ENCODE peak calls at places on chromosomes 6 and 20, in five cellular contexts. M is HCT116; G is CD8-positive, alpha-beta T cell; L is pancreas; P is heart left ventricle. S is an unnamed sample.

GRCh38 chr6:154614641-154615040 is 104.2 kb upstream of the CNKSR3 start:
- DNase-seq in M (no peak), G (no peak), L (no peak), P (no peak), S (no peak)

GRCh38 chr6:14130431-14131075 is 13.0 kb downstream of the CD83 start:
- DNase-seq in P (no peak), G (no peak), L (no peak), M (no peak), S (no peak)

GRCh38 chr20:12788936-12789335 is 219.8 kb upstream of the SPTLC3 start:
- DNase-seq in M (no peak), P (no peak), G (no peak), L (no peak), S (no peak)

GRCh38 chr20:54254596-54254995 is 46.7 kb downstream of the PFDN4 start:
- DNase-seq in P (no peak), L (no peak), G (no peak), M (no peak), S (no peak)

GRCh38 chr20:5215592-5216304 is 88.9 kb downstream of the CDS2 start:
- DNase-seq in G (no peak), M (no peak), P (no peak), L (no peak), S (peak; percentile 12)

GRCh38 chr6:41072836-41073202 is at the start of gene NFYA:
- DNase-seq in M (no peak), P (no peak), L (peak; percentile 100), G (peak; percentile 100), S (no peak)

GRCh38 chr20:52192296-52193007 is 873 bp upstream of the ZFP64 start:
- DNase-seq in M (peak; percentile 38), G (no peak), L (peak; percentile 55), P (peak; percentile 55), S (no peak)

GRCh38 chr6:83514877-83515466 is 2.6 kb downstream of the PRSS35 start:
- DNase-seq in P (no peak), G (no peak), M (peak; percentile 57), L (no peak), S (peak; percentile 62)

GRCh38 chr20:19462491-19462890 is 250.0 kb downstream of the SLC24A3 start:
- DNase-seq in G (no peak), L (no peak), P (no peak), M (no peak), S (no peak)

GRCh38 chr20:53524589-53525311 is 68.9 kb downstream of the ZNF217 start:
- DNase-seq in M (no peak), L (no peak), P (no peak), G (no peak), S (no peak)

GRCh38 chr6:170584954-170585498 is 589 bp upstream of the PDCD2 start:
- DNase-seq in G (no peak), P (no peak), L (no peak), M (no peak), S (no peak)

GRCh38 chr6:89818977-89819335 is 638 bp downstream of the MDN1 start:
- DNase-seq in M (no peak), G (peak; percentile 18), L (no peak), P (no peak), S (no peak)

GRCh38 chr6:24982231-24982630 is 46.5 kb upstream of the RIPOR2 start:
- DNase-seq in P (no peak), L (no peak), M (no peak), G (no peak), S (no peak)

GRCh38 chr6:135267085-135267484 is 86.0 kb downstream of the MYB start:
- DNase-seq in L (no peak), G (no peak), P (no peak), M (no peak), S (no peak)

GRCh38 chr20:47663354-47664067 is 121.8 kb downstream of the SULF2 start:
- DNase-seq in M (peak; percentile 51), P (peak; percentile 79), G (peak; percentile 75), L (peak; percentile 90), S (peak; percentile 58)

GRCh38 chr20:53895385-53895755 is 175.0 kb downstream of the BCAS1 start:
- DNase-seq in M (no peak), L (no peak), G (no peak), P (no peak), S (no peak)

GRCh38 chr20:51313275-51313898 is 229.1 kb downstream of the NFATC2 start:
- DNase-seq in M (no peak), G (no peak), L (no peak), P (no peak), S (no peak)

GRCh38 chr20:31722388-31723281 is at the start of gene BCL2L1:
- DNase-seq in L (peak; percentile 94), M (peak; percentile 51), G (peak; percentile 57), P (peak; percentile 90), S (no peak)

GRCh38 chr6:3753228-3753795 is 1.8 kb upstream of the PXDC1 start:
- DNase-seq in L (no peak), P (no peak), M (no peak), G (no peak), S (no peak)

GRCh38 chr6:143333749-143334520 is 116.6 kb downstream of the ADAT2 start:
- DNase-seq in P (no peak), G (no peak), L (no peak), M (no peak), S (no peak)

GRCh38 chr6:33297956-33298772 is 578 bp downstream of the RGL2 start:
- DNase-seq in L (peak; percentile 82), G (peak; percentile 69), M (peak; percentile 80), P (peak; percentile 78), S (no peak)

GRCh38 chr20:21710863-21711431 is 5.5 kb downstream of the PAX1 start:
- DNase-seq in P (no peak), M (no peak), L (no peak), G (no peak), S (no peak)

GRCh38 chr20:64222273-64222672 is 33.3 kb upstream of the PCMTD2 start:
- DNase-seq in M (no peak), L (peak; percentile 37), P (no peak), G (no peak), S (no peak)

GRCh38 chr6:146358341-146359046 is 185.1 kb upstream of the RAB32 start:
- DNase-seq in P (no peak), M (no peak), G (no peak), L (no peak), S (no peak)

DNA sequence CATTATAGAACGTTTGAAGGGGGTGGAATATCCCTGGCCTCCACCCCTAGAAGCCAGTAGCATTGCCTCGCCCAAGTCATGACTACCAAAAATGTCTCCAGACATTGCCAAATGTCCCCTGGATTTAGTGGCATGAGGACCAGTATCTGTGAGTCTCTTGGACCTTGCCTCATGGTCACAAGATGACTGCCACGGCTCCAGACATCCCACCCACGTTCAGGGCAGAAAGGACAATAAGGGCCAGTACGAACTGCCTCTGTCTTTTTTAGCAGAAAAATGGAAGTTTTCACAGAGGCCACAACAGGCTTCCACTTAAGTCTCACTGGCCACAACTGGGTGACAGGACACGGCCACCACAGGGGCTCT is 5.4 kb downstream of the RBM38 start:
- DNase-seq in L (no peak), P (no peak), G (no peak), M (no peak), S (no peak)
- H3K4me3 ChIP-seq in L (no peak overlapping the region), P (no peak overlapping the region), G (peak overlapping the region; percentile 27), M (no peak overlapping the region), S (no peak overlapping the region)

GRCh38 chr6:82085701-82086100 is 161.8 kb downstream of the IBTK start:
- DNase-seq in L (no peak), P (no peak), M (no peak), G (no peak), S (no peak)
- TF ChIP-seq CTCF in L (no peak), P (no peak), M (no peak), G (no peak), S (no peak)

DNA sequence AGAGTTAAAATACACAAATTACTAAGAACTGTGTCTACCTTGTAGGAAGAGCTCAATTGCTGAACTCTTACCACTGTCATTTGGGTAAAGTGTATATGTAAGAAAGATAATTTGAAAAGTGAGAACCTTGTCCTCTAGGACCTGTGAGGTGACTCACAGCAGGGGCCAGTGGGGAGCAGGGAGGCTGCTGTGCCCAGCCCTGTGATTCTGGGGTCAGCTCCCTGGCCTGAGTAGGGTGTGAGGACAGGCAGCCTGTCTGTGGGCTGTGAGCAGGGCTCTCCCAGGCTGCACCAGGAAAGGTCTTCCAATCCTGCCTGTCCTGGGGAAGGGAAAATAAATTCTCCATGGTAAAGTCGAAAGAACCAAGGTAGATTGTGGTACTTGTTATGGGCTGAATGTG is 27.3 kb upstream of the SIRPG start:
- DNase-seq in G (no peak), L (no peak), P (no peak), M (no peak), S (no peak)
- H3K4me3 ChIP-seq in G (peak overlapping the region; percentile 61), L (no peak overlapping the region), P (no peak overlapping the region), M (no peak overlapping the region), S (no peak overlapping the region)

DNA sequence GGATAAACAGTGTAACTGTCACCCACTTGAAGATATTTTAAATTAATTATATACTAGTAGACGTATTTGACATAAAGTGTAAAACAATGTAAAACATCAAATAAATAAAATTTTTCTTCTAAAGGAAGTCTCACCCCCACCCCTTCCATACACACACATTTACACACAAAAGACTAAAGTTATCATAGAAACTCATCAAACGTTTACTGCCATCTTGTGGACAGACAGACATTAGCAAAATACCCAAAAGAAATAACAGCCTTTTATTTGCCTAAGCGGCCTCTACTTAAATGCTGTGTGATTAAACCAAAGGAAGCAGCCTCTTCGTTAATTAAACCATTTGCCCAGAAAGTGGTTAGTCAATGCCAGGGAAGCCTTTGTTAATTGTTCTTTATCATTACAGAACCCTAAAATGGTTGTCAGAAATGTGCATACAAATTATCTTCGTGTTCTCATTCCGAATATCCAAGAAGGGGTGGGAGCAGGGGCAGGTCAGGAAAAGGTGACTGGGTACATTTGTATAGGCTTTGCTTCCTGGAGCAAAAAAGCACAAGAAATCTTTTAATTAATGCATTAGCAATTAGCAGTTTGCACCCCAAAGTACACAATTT is 176.2 kb upstream of the SASH1 start:
- DNase-seq in L (no peak), M (peak; percentile 51), P (no peak), G (no peak), S (peak; percentile 60)
- TF ChIP-seq CTCF in L (peak; percentile 43), M (peak; percentile 79), P (peak; percentile 77), G (peak; percentile 51), S (peak; percentile 47)

GRCh38 chr6:27679308-27679967 is 206.5 kb upstream of the ZNF184 start:
- DNase-seq in L (no peak), P (no peak), M (no peak), G (no peak), S (no peak)
- H3K4me3 ChIP-seq in L (no peak overlapping the region), P (no peak overlapping the region), M (no peak overlapping the region), G (no peak overlapping the region), S (peak overlapping the region; percentile 35)

DNA sequence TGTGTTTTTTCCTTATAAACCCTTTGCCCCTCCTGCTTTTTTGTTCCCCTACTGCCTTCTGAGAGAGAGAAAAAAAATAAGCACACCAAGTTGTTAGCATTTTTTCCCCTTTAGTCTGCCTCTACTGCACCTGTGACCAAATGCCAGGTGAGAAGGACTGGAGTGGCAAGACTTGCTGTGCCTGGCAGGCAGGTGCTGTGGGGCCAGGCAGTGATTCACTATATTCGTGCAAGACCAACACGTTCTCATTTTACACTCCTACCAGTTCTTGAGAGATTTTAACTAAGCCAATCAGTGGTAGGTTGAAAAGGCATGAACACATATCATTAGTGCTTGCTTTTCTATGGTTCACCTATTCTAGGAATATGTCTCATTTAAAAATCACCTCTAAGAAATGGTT is 109.7 kb downstream of the FIG4 start:
- DNase-seq in L (no peak), M (no peak), P (no peak), G (no peak), S (no peak)
- TF ChIP-seq CTCF in L (no peak), M (no peak), P (no peak), G (no peak), S (no peak)

S was measured in astrocyte of the cerebellum.